ENCODE peak calls at places on chromosome 17, in five cellular contexts. Q, P, W, C and L are unnamed samples.

GRCh38 chr17:7293821-7294613 is 422 bp downstream of the YBX2 start:
- DNase-seq in W (no peak), Q (peak; percentile 27), P (peak; percentile 92), C (peak; percentile 86), L (no peak)

GRCh38 chr17:71519285-71519684 is 601.5 kb upstream of the SOX9 start:
- DNase-seq in C (no peak), W (no peak), P (no peak), Q (peak; percentile 5), L (no peak)

GRCh38 chr17:60934723-60935122 is 257.1 kb downstream of the BCAS3 start:
- DNase-seq in P (peak; percentile 36), W (no peak), C (no peak), Q (no peak), L (no peak)

GRCh38 chr17:81580481-81580880 is 28.3 kb upstream of the FAAP100 start:
- DNase-seq in P (no peak), C (no peak), Q (no peak), W (no peak), L (no peak)

GRCh38 chr17:81656118-81656743 is at the start of gene PDE6G:
- DNase-seq in P (no peak), Q (no peak), C (no peak), W (no peak), L (no peak)

GRCh38 chr17:33989357-33990148 is 265.5 kb upstream of the CCL2 start:
- DNase-seq in C (no peak), Q (no peak), W (no peak), P (peak; percentile 22), L (no peak)

GRCh38 chr17:64066709-64067108 is 46.3 kb upstream of the ICAM2 start:
- DNase-seq in C (no peak), Q (no peak), W (no peak), P (no peak), L (no peak)

GRCh38 chr17:20008242-20009051 is 712 bp upstream of the SPECC1 start:
- DNase-seq in P (peak; percentile 79), W (no peak), C (no peak), Q (no peak), L (no peak)

GRCh38 chr17:64109400-64109799 is 20.5 kb downstream of the ERN1 start:
- DNase-seq in C (no peak), Q (peak; percentile 23), W (no peak), P (peak; percentile 21), L (no peak)

GRCh38 chr17:41518031-41518430 is 659 bp downstream of the KRT15 start:
- DNase-seq in C (no peak), Q (no peak), W (no peak), P (no peak), L (no peak)

GRCh38 chr17:17757944-17758343 is 76.7 kb downstream of the RAI1 start:
- DNase-seq in W (no peak), C (no peak), P (no peak), Q (no peak), L (no peak)

GRCh38 chr17:79950711-79951110 is 85.0 kb downstream of the TBC1D16 start:
- DNase-seq in W (peak; percentile 61), Q (no peak), C (no peak), P (peak; percentile 72), L (no peak)

GRCh38 chr17:52524238-52524637 is 365.7 kb upstream of the CA10 start:
- DNase-seq in C (no peak), Q (no peak), P (no peak), W (no peak), L (no peak)

GRCh38 chr17:42463976-42464400 is 5.3 kb downstream of the ATP6V0A1 start:
- DNase-seq in W (no peak), Q (no peak), P (no peak), C (no peak), L (no peak)

GRCh38 chr17:50668838-50669581 is 34.3 kb downstream of the ABCC3 start:
- DNase-seq in C (no peak), W (no peak), P (no peak), Q (no peak), L (no peak)

GRCh38 chr17:79023180-79023705 is 726 bp upstream of the C1QTNF1 start:
- DNase-seq in W (no peak), C (no peak), Q (no peak), P (no peak), L (no peak)

GRCh38 chr17:7173687-7174602 is 5.2 kb downstream of the ASGR1 start:
- DNase-seq in C (peak; percentile 88), P (peak; percentile 96), Q (peak; percentile 9), W (peak; percentile 67), L (peak; percentile 27)

GRCh38 chr17:78414178-78415162 is 36.0 kb downstream of the PGS1 start:
- DNase-seq in Q (no peak), W (no peak), C (no peak), P (no peak), L (no peak)

GRCh38 chr17:71921726-71922320 is 199.0 kb upstream of the SOX9 start:
- DNase-seq in Q (no peak), P (no peak), W (no peak), C (no peak), L (peak; percentile 3)

GRCh38 chr17:50772251-50772650 is 4.9 kb upstream of the ANKRD40CL start:
- DNase-seq in P (peak; percentile 18), C (no peak), Q (no peak), W (no peak), L (no peak)

GRCh38 chr17:51079049-51079448 is 41.6 kb downstream of the SPAG9 start:
- DNase-seq in C (peak; percentile 2), Q (no peak), W (no peak), P (no peak), L (no peak)

GRCh38 chr17:83194189-83194565 is 114.8 kb downstream of the METRNL start:
- DNase-seq in P (no peak), Q (no peak), W (no peak), C (no peak), L (no peak)

GRCh38 chr17:14417336-14417735 is 116.5 kb downstream of the HS3ST3B1 start:
- DNase-seq in W (no peak), C (no peak), Q (no peak), P (no peak), L (no peak)

GRCh38 chr17:16486373-16487250 is 5.4 kb downstream of the LRRC75A start:
- DNase-seq in W (no peak), C (peak; percentile 65), Q (no peak), P (peak; percentile 82), L (peak; percentile 48)

GRCh38 chr17:2608350-2608913 is 15.0 kb downstream of the PAFAH1B1 start:
- DNase-seq in W (no peak), P (no peak), C (no peak), Q (no peak), L (no peak)

GRCh38 chr17:28985950-28986713 is 19.7 kb downstream of the SEZ6 start:
- DNase-seq in W (peak; percentile 72), P (peak; percentile 88), Q (no peak), C (peak; percentile 81), L (no peak)

GRCh38 chr17:28986714-28987367 is 19.0 kb downstream of the SEZ6 start:
- DNase-seq in P (no peak), C (no peak), W (no peak), Q (no peak), L (no peak)

GRCh38 chr17:28991779-28992178 is 14.1 kb downstream of the SEZ6 start:
- DNase-seq in P (no peak), Q (peak; percentile 46), W (no peak), C (no peak), L (no peak)

GRCh38 chr17:28989028-28989427 is 16.8 kb downstream of the SEZ6 start:
- DNase-seq in P (no peak), W (no peak), C (no peak), Q (no peak), L (no peak)

DNA sequence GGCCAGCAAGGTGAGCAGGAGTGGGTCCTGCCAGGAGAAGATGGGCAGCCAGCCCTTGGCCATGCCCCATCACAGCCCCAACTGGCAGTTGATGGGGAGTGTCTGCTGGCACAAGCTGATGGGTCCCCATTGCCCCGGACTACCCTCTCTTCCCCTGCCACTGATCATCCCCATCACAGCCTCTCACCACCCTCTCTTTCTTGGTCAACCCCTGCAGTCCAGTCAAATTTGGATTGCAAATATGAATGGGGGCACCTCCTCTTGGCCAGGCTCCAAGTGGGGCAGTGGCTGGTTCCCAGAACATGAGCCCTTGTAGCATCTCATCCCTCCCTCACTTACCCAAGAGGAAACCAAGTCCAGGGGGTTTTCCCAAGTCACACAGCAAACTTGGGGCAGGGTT is 17.4 kb downstream of the SEZ6 start:
- DNase-seq in Q (no peak), W (no peak), C (no peak), P (no peak), L (no peak)
- H2BK12ac ChIP-seq in Q (no peak overlapping the region), W (peak overlapping the region; percentile 34), C (no peak overlapping the region), P (no peak overlapping the region), L (no peak overlapping the region)

GRCh38 chr17:11636771-11637170 is 38.5 kb downstream of the DNAH9 start:
- DNase-seq in Q (no peak), C (no peak), W (no peak), P (no peak), L (no peak)

GRCh38 chr17:11637796-11638195 is 39.5 kb downstream of the DNAH9 start:
- DNase-seq in W (no peak), Q (no peak), C (no peak), P (no peak), L (no peak)

GRCh38 chr17:11639736-11640510 is 41.7 kb downstream of the DNAH9 start:
- DNase-seq in P (no peak), W (no peak), Q (no peak), C (no peak), L (no peak)

GRCh38 chr17:11641521-11642275 is 43.4 kb downstream of the DNAH9 start:
- DNase-seq in C (no peak), Q (no peak), W (no peak), P (no peak), L (no peak)

GRCh38 chr17:11638700-11639265 is 40.5 kb downstream of the DNAH9 start:
- DNase-seq in Q (no peak), C (no peak), W (no peak), P (no peak), L (no peak)
- H2BK12ac ChIP-seq in Q (no peak overlapping the region), C (no peak overlapping the region), W (no peak overlapping the region), P (no peak overlapping the region), L (no peak overlapping the region)

GRCh38 chr17:67378444-67379250 is 1.6 kb downstream of the PITPNC1 start:
- DNase-seq in Q (peak; percentile 84), C (peak; percentile 90), P (peak; percentile 95), W (peak; percentile 82), L (peak; percentile 86)

GRCh38 chr17:67381925-67382257 is 4.8 kb downstream of the PITPNC1 start:
- DNase-seq in C (no peak), Q (no peak), P (no peak), W (no peak), L (no peak)

GRCh38 chr17:67377727-67378443 is 804 bp downstream of the PITPNC1 start:
- DNase-seq in W (peak; percentile 57), Q (peak; percentile 42), P (peak; percentile 69), C (no peak), L (peak; percentile 57)

GRCh38 chr17:67376892-67377726 is at the start of gene PITPNC1:
- DNase-seq in Q (peak; percentile 77), P (peak; percentile 91), W (peak; percentile 84), C (peak; percentile 89), L (peak; percentile 91)

DNA sequence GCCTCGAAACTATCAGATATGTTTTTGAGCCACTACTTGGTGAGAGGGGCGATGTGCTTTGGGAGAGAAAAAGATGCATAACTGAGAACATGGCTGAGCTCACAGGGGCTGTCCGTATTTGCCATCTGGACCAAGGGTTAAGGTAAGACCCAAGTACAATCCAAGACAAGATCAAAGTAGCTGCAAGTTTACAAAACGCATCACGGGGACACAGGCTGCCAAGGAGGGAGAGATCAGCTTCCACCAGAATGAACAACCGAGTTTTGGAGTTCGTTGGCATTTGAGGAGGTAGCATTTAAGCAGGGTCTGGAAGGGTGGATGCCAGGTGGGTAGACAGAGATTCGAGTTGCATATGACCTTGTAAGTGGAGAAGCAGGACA is 2.2 kb downstream of the PITPNC1 start:
- DNase-seq in Q (no peak), W (no peak), C (no peak), P (no peak), L (no peak)
- H2BK12ac ChIP-seq in Q (peak overlapping the region; percentile 56), W (no peak overlapping the region), C (no peak overlapping the region), P (no peak overlapping the region), L (no peak overlapping the region)

GRCh38 chr17:21375757-21376584 is at the start of gene KCNJ12:
- DNase-seq in W (no peak), P (peak; percentile 57), C (no peak), Q (no peak), L (no peak)
- H2BK12ac ChIP-seq in W (peak within 1 kb of the TSS; percentile 68), P (no peak within 1 kb of the TSS), C (peak within 1 kb of the TSS; percentile 34), Q (no peak within 1 kb of the TSS), L (no peak within 1 kb of the TSS)